ENCODE peak calls at places on chromosomes 6 and 20, in six cellular contexts. F is glutamatergic neuron, A is islet precursor cell, V is Panc1, R is GM10248, G is OCI-M1. D is an unnamed sample.

GRCh38 chr20:54172856-54173652 is 732 bp downstream of the CYP24A1 start:
- DNase-seq in G (no peak), R (no peak), A (peak), F (peak), V (no peak), D (no peak)

GRCh38 chr6:49733680-49734079 is 10.5 kb downstream of the CRISP3 start:
- DNase-seq in G (peak), V (no peak), A (no peak), F (no peak), R (no peak), D (no peak)

GRCh38 chr6:16925461-16925860 is 164.2 kb upstream of the ATXN1 start:
- DNase-seq in G (no peak), R (no peak), A (no peak), F (no peak), V (no peak), D (no peak)

GRCh38 chr6:107304421-107305025 is 154.8 kb downstream of the PDSS2 start:
- DNase-seq in G (no peak), V (no peak), R (no peak), F (no peak), A (peak), D (no peak)

GRCh38 chr6:137661601-137662000 is 167.4 kb upstream of the OLIG3 start:
- DNase-seq in F (peak), G (peak), V (no peak), R (no peak), A (no peak), D (no peak)

GRCh38 chr6:56263586-56264295 is 16.4 kb upstream of the COL21A1 start:
- DNase-seq in A (no peak), V (no peak), R (no peak), F (no peak), G (no peak), D (no peak)

GRCh38 chr20:57801046-57801445 is 91.2 kb upstream of the PMEPA1 start:
- DNase-seq in G (no peak), F (no peak), A (peak), R (no peak), V (no peak), D (no peak)

GRCh38 chr6:119493980-119494379 is 144.4 kb upstream of the MAN1A1 start:
- DNase-seq in R (no peak), F (no peak), G (no peak), A (no peak), V (no peak), D (no peak)

GRCh38 chr6:97726378-97726777 is 443.4 kb upstream of the MMS22L start:
- DNase-seq in R (no peak), G (peak), F (peak), V (no peak), A (no peak), D (no peak)

GRCh38 chr20:47559141-47559540 is 57.5 kb downstream of the NCOA3 start:
- DNase-seq in V (no peak), F (no peak), A (no peak), G (no peak), R (no peak), D (no peak)

GRCh38 chr6:9496837-9497236 is 918.0 kb downstream of the TFAP2A start:
- DNase-seq in A (no peak), G (no peak), F (no peak), V (no peak), R (no peak), D (no peak)

GRCh38 chr6:44264154-44265002 is 973 bp downstream of the NFKBIE start:
- DNase-seq in G (peak), V (no peak), R (peak), F (no peak), A (no peak), D (no peak)

GRCh38 chr6:16758163-16758975 is 2.9 kb downstream of the ATXN1 start:
- DNase-seq in V (no peak), R (no peak), F (no peak), A (peak), G (no peak), D (no peak)

GRCh38 chr6:83867527-83868161 is 8.2 kb downstream of the CYB5R4 start:
- DNase-seq in F (peak), G (peak), A (peak), R (no peak), V (peak), D (peak)